ENCODE peak calls at places on chromosomes 2 and 18, in seven cellular contexts. T, S, K, P, V, B and Z are unnamed samples.

GRCh38 chr2:120875431-120875830 is 139.8 kb downstream of the GLI2 start:
- DNase-seq in T (no peak), S (no peak), K (no peak), P (no peak), B (no peak), V (no peak), Z (no peak)

GRCh38 chr2:10242998-10243925 is 59.4 kb upstream of the HPCAL1 start:
- DNase-seq in V (no peak), K (no peak), T (peak; percentile 77), P (no peak), B (no peak), S (no peak), Z (no peak)

GRCh38 chr2:25587361-25587760 is 86.0 kb downstream of the DTNB start:
- DNase-seq in V (no peak), B (no peak), S (no peak), K (no peak), T (peak; percentile 28), P (no peak), Z (no peak)

GRCh38 chr2:8488001-8488738 is 193.7 kb upstream of the ID2 start:
- DNase-seq in K (no peak), P (no peak), S (peak; percentile 44), T (no peak), B (peak; percentile 95), V (no peak), Z (peak; percentile 66)

GRCh38 chr2:196967126-196967525 is 40.6 kb upstream of the PGAP1 start:
- DNase-seq in B (no peak), K (no peak), T (no peak), V (no peak), P (no peak), S (no peak), Z (no peak)

GRCh38 chr2:197969391-197969893 is 165.0 kb downstream of the PLCL1 start:
- DNase-seq in B (no peak), K (no peak), V (no peak), S (no peak), P (peak; percentile 53), T (no peak), Z (no peak)

GRCh38 chr2:120472891-120473309 is 127.0 kb downstream of the INHBB start:
- DNase-seq in S (no peak), T (no peak), V (no peak), P (no peak), B (no peak), K (no peak), Z (no peak)

GRCh38 chr2:210224660-210225460 is at the start of gene ACADL:
- DNase-seq in K (no peak), P (peak; percentile 2), V (no peak), S (peak; percentile 16), T (peak; percentile 89), B (no peak), Z (peak; percentile 13)

GRCh38 chr2:40317756-40318155 is 134.1 kb downstream of the SLC8A1 start:
- DNase-seq in K (no peak), P (no peak), V (no peak), S (no peak), B (no peak), T (no peak), Z (no peak)

GRCh38 chr18:67417864-67418523 is 98.5 kb downstream of the DSEL start:
- DNase-seq in T (no peak), K (no peak), S (peak; percentile 5), B (peak; percentile 5), P (peak; percentile 4), V (peak; percentile 23), Z (no peak)

GRCh38 chr2:125185691-125186270 is 1160.7 kb downstream of the CNTNAP5 start:
- DNase-seq in T (no peak), B (no peak), V (no peak), K (no peak), S (no peak), P (no peak), Z (no peak)

GRCh38 chr2:229713371-229714079 is 830 bp downstream of the DNER start:
- DNase-seq in P (no peak), T (peak; percentile 87), K (no peak), S (no peak), B (no peak), V (no peak), Z (peak; percentile 14)

GRCh38 chr18:49648326-49648725 is 86.5 kb downstream of the LIPG start:
- DNase-seq in T (no peak), K (no peak), S (no peak), P (no peak), V (no peak), B (no peak), Z (no peak)

GRCh38 chr2:162926501-162926900 is 87.9 kb upstream of the KCNH7 start:
- DNase-seq in K (no peak), V (peak; percentile 4), B (no peak), P (no peak), T (no peak), S (no peak), Z (no peak)

GRCh38 chr2:173291412-173291811 is 63.3 kb upstream of the CDCA7 start:
- DNase-seq in T (no peak), V (no peak), P (peak; percentile 14), K (no peak), S (no peak), B (no peak), Z (no peak)
- TF ChIP-seq TAF1 in T (no peak), V (no peak), P (no peak), K (no peak), S (no peak), B (no peak), Z (no peak)

GRCh38 chr2:109168080-109168479 is 39.1 kb downstream of the SH3RF3 start:
- DNase-seq in P (no peak), K (no peak), S (no peak), T (no peak), B (no peak), V (no peak), Z (no peak)

GRCh38 chr2:109160714-109161440 is 31.9 kb downstream of the SH3RF3 start:
- DNase-seq in V (no peak), T (no peak), K (no peak), P (no peak), B (no peak), S (no peak), Z (no peak)

GRCh38 chr2:109162999-109163398 is 34.0 kb downstream of the SH3RF3 start:
- DNase-seq in P (no peak), T (no peak), S (no peak), V (no peak), K (no peak), B (no peak), Z (no peak)

GRCh38 chr2:109166811-109167210 is 37.8 kb downstream of the SH3RF3 start:
- DNase-seq in K (no peak), V (no peak), B (no peak), T (no peak), S (no peak), P (no peak), Z (no peak)

DNA sequence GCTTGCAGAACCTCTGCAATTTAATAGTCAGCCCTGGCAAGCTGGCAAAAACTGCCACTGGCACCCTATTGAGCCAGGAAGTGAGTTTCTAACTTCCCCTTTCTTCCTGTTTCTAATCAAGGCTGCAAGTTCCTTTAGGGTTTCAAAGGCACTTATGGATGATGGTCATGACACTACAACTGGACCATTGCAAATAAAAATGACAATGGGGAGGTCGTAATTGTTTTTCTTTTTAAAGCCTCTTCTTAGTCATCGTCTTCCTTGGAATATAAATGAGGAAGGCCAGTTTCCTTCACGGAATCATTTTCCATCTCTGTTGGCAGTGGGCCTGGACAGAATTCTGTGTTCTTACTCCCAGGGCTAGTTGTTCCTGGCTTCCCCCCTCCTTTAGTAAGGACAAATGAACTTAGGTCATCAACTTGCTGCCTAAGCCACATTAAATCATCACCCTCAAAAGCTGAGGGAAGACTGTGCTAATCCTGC is 35.8 kb downstream of the SH3RF3 start:
- DNase-seq in T (no peak), V (no peak), P (no peak), B (no peak), K (no peak), S (no peak), Z (no peak)
- TF ChIP-seq TAF1 in T (no peak), V (no peak), P (no peak), B (no peak), K (no peak), S (no peak), Z (no peak)

GRCh38 chr2:238974510-238975166 is 126.8 kb downstream of the TWIST2 start:
- DNase-seq in T (no peak), K (peak; percentile 23), P (no peak), V (no peak), B (no peak), S (no peak), Z (no peak)
- TF ChIP-seq TAF1 in T (no peak), K (no peak), P (no peak), V (no peak), B (no peak), S (no peak), Z (no peak)

GRCh38 chr2:226581004-226581403 is 218.6 kb downstream of the IRS1 start:
- DNase-seq in P (no peak), T (no peak), B (no peak), K (no peak), S (no peak), V (peak; percentile 81), Z (no peak)

GRCh38 chr2:226584656-226585055 is 215.0 kb downstream of the IRS1 start:
- DNase-seq in T (no peak), V (peak; percentile 37), P (no peak), K (no peak), B (no peak), S (no peak), Z (no peak)

GRCh38 chr2:226581661-226582060 is 218.0 kb downstream of the IRS1 start:
- DNase-seq in T (no peak), K (no peak), B (no peak), P (no peak), S (no peak), V (no peak), Z (no peak)

GRCh38 chr2:226585130-226585561 is 214.5 kb downstream of the IRS1 start:
- DNase-seq in T (no peak), S (no peak), B (no peak), P (no peak), V (peak; percentile 30), K (no peak), Z (no peak)

DNA sequence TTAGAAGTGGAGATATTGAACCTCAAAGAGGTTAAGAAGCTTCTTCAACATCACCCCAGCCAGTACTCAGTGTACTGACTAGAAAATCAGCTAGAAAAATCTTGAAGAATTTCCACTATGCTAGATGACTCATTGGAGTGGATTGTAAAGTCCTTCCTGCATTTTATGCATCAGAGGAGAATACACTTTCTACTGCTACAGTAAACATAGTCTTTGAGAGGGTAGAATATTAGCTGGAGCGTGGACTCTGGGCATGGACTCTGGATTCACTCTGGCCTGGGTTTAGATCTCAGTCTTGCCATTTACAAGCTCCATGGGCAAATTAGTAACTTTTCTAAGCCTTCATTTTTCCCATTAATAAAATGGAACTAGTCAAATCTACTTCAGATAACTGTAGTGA is 215.9 kb downstream of the IRS1 start:
- DNase-seq in P (no peak), S (no peak), V (peak; percentile 94), T (no peak), K (no peak), B (no peak), Z (no peak)
- TF ChIP-seq TAF1 in P (no peak), S (no peak), V (no peak), T (no peak), K (no peak), B (no peak), Z (no peak)